ENCODE peak calls at places on chromosomes 13 and 19, in seven cellular contexts. One of them, this sample, is unnamed.

GRCh38 chr19:18683109-18683954 is at the start of gene CRTC1:
- DNase-seq in A549: peak; percentile 83
- DNase-seq in H1: peak; percentile 91
- DNase-seq in IMR-90: peak; percentile 79
- DNase-seq in K562: peak; percentile 100
- DNase-seq in HepG2: peak; percentile 66
- DNase-seq in GM12878: peak; percentile 39
- DNase-seq in this sample: peak; percentile 99

GRCh38 chr13:40995997-40996396 is 23.1 kb downstream of the ELF1 start:
- DNase-seq in A549: no peak
- DNase-seq in H1: no peak
- DNase-seq in IMR-90: no peak
- DNase-seq in K562: no peak
- DNase-seq in HepG2: no peak
- DNase-seq in GM12878: no peak
- DNase-seq in this sample: no peak

GRCh38 chr19:48926909-48927308 is 6.6 kb upstream of the DHDH start:
- DNase-seq in A549: peak; percentile 65
- DNase-seq in H1: no peak
- DNase-seq in IMR-90: peak; percentile 99
- DNase-seq in K562: peak; percentile 53
- DNase-seq in HepG2: no peak
- DNase-seq in GM12878: no peak
- DNase-seq in this sample: no peak

GRCh38 chr13:51576754-51577153 is 7.5 kb upstream of the WDFY2 start:
- DNase-seq in A549: no peak
- DNase-seq in H1: no peak
- DNase-seq in IMR-90: no peak
- DNase-seq in K562: no peak
- DNase-seq in HepG2: no peak
- DNase-seq in GM12878: no peak
- DNase-seq in this sample: no peak

GRCh38 chr13:112693831-112694497 is 4.1 kb downstream of the ATP11A start:
- DNase-seq in A549: no peak
- DNase-seq in H1: no peak
- DNase-seq in IMR-90: peak; percentile 90
- DNase-seq in K562: no peak
- DNase-seq in HepG2: no peak
- DNase-seq in GM12878: no peak
- DNase-seq in this sample: no peak

GRCh38 chr19:37931941-37932655 is 25.1 kb downstream of the SIPA1L3 start:
- DNase-seq in A549: peak; percentile 97
- DNase-seq in H1: peak; percentile 78
- DNase-seq in IMR-90: peak; percentile 78
- DNase-seq in K562: no peak
- DNase-seq in HepG2: peak; percentile 84
- DNase-seq in GM12878: no peak
- DNase-seq in this sample: no peak

GRCh38 chr19:13881692-13882418 is 4.9 kb downstream of the NANOS3 start:
- DNase-seq in A549: no peak
- DNase-seq in H1: no peak
- DNase-seq in IMR-90: peak; percentile 39
- DNase-seq in K562: no peak
- DNase-seq in HepG2: no peak
- DNase-seq in GM12878: no peak
- DNase-seq in this sample: no peak

GRCh38 chr13:46739447-46740125 is 57.4 kb downstream of the ESD start:
- DNase-seq in A549: no peak
- DNase-seq in H1: no peak
- DNase-seq in IMR-90: no peak
- DNase-seq in K562: no peak
- DNase-seq in HepG2: no peak
- DNase-seq in GM12878: no peak
- DNase-seq in this sample: no peak

GRCh38 chr19:15173746-15174404 is 26.9 kb downstream of the NOTCH3 start:
- DNase-seq in A549: no peak
- DNase-seq in H1: no peak
- DNase-seq in IMR-90: no peak
- DNase-seq in K562: peak; percentile 24
- DNase-seq in HepG2: peak; percentile 40
- DNase-seq in GM12878: no peak
- DNase-seq in this sample: no peak

GRCh38 chr13:49292742-49293498 is 45.2 kb downstream of the CDADC1 start:
- DNase-seq in A549: no peak
- DNase-seq in H1: no peak
- DNase-seq in IMR-90: peak; percentile 96
- DNase-seq in K562: peak; percentile 26
- DNase-seq in HepG2: no peak
- DNase-seq in GM12878: no peak
- DNase-seq in this sample: peak; percentile 49

GRCh38 chr13:29858231-29858630 is 7.8 kb upstream of the UBL3 start:
- DNase-seq in A549: no peak
- DNase-seq in H1: no peak
- DNase-seq in IMR-90: no peak
- DNase-seq in K562: no peak
- DNase-seq in HepG2: no peak
- DNase-seq in GM12878: no peak
- DNase-seq in this sample: no peak

GRCh38 chr13:112032186-112032835 is 34.6 kb upstream of the SOX1 start:
- DNase-seq in A549: no peak
- DNase-seq in H1: no peak
- DNase-seq in IMR-90: peak; percentile 1
- DNase-seq in K562: no peak
- DNase-seq in HepG2: no peak
- DNase-seq in GM12878: no peak
- DNase-seq in this sample: no peak

GRCh38 chr13:94595006-94595942 is 678 bp downstream of the TGDS start:
- DNase-seq in A549: peak; percentile 11
- DNase-seq in H1: no peak
- DNase-seq in IMR-90: peak; percentile 30
- DNase-seq in K562: peak; percentile 14
- DNase-seq in HepG2: no peak
- DNase-seq in GM12878: no peak
- DNase-seq in this sample: peak; percentile 29

GRCh38 chr19:13887529-13887928 is 10.6 kb downstream of the NANOS3 start:
- DNase-seq in A549: no peak
- DNase-seq in H1: no peak
- DNase-seq in IMR-90: peak; percentile 15
- DNase-seq in K562: no peak
- DNase-seq in HepG2: no peak
- DNase-seq in GM12878: no peak
- DNase-seq in this sample: no peak

GRCh38 chr19:7227735-7228134 is 66.5 kb downstream of the INSR start:
- DNase-seq in A549: no peak
- DNase-seq in H1: no peak
- DNase-seq in IMR-90: no peak
- DNase-seq in K562: no peak
- DNase-seq in HepG2: no peak
- DNase-seq in GM12878: no peak
- DNase-seq in this sample: no peak

DNA sequence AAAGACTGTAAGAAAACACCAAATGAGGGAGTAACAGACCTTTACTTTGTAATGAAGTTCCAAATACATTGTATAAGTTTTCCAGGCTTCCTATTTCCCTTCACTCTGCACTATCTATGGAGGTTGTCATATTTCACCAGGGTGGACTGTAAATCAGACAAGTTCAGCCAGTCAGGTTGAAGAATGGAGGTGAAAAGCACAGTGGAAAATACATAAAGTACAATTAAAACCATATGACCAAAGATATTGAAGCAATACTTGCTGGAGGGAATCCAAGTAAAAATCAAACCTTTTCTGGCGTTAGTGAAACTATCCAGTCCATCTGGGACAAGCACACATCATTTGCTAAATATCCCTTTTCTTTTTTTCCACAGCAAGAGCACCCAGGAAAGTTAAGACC is 3.2 kb downstream of the LHFPL6 start:
- DNase-seq in A549: no peak
- DNase-seq in H1: no peak
- DNase-seq in IMR-90: peak; percentile 33
- DNase-seq in K562: no peak
- DNase-seq in HepG2: no peak
- DNase-seq in GM12878: no peak
- DNase-seq in this sample: peak; percentile 20
- H3K27ac ChIP-seq in A549: no peak overlapping the region
- H3K27ac ChIP-seq in H1: no peak overlapping the region
- H3K27ac ChIP-seq in IMR-90: no peak overlapping the region
- H3K27ac ChIP-seq in K562: no peak overlapping the region
- H3K27ac ChIP-seq in HepG2: no peak overlapping the region
- H3K27ac ChIP-seq in GM12878: no peak overlapping the region
- H3K27ac ChIP-seq in this sample: peak overlapping the region; percentile 79

DNA sequence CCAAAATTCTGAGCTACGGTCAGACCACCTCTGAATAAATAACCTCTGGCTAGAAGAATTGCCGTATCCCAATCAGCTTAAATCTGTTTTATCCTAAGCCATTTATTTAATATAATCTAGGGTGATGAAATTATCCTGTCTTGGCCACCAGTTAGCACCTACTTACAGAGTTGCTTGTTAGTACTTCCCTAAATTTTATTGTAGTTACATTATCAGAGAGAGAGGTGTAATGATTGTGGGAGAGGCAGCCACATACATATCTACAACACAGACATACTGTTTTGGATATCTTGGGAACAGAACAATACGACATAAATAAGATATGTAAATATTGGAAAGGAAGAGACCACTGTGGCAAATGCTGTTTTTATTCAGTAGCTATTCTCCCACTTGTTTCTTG is 30.9 kb downstream of the PDS5B start:
- DNase-seq in A549: no peak
- DNase-seq in H1: no peak
- DNase-seq in IMR-90: no peak
- DNase-seq in K562: no peak
- DNase-seq in HepG2: no peak
- DNase-seq in GM12878: no peak
- DNase-seq in this sample: no peak
- TF ChIP-seq USF2 in A549: no peak
- TF ChIP-seq USF2 in H1: no peak
- TF ChIP-seq USF2 in IMR-90: no peak
- TF ChIP-seq USF2 in K562: no peak
- TF ChIP-seq USF2 in HepG2: no peak
- TF ChIP-seq USF2 in GM12878: no peak
- TF ChIP-seq USF2 in this sample: no peak

GRCh38 chr13:75766636-75767035 is 130.5 kb downstream of the LMO7 start:
- DNase-seq in A549: no peak
- DNase-seq in H1: no peak
- DNase-seq in IMR-90: no peak
- DNase-seq in K562: no peak
- DNase-seq in HepG2: no peak
- DNase-seq in GM12878: no peak
- DNase-seq in this sample: no peak
- H3K27ac ChIP-seq in A549: no peak overlapping the region
- H3K27ac ChIP-seq in H1: no peak overlapping the region
- H3K27ac ChIP-seq in IMR-90: no peak overlapping the region
- H3K27ac ChIP-seq in K562: no peak overlapping the region
- H3K27ac ChIP-seq in HepG2: no peak overlapping the region
- H3K27ac ChIP-seq in GM12878: no peak overlapping the region
- H3K27ac ChIP-seq in this sample: peak overlapping the region; percentile 22

GRCh38 chr13:73171926-73172325 is 113.1 kb downstream of the KLF5 start:
- DNase-seq in A549: no peak
- DNase-seq in H1: no peak
- DNase-seq in IMR-90: peak; percentile 46
- DNase-seq in K562: no peak
- DNase-seq in HepG2: no peak
- DNase-seq in GM12878: no peak
- DNase-seq in this sample: no peak
- TF ChIP-seq USF2 in A549: no peak
- TF ChIP-seq USF2 in H1: no peak
- TF ChIP-seq USF2 in IMR-90: no peak
- TF ChIP-seq USF2 in K562: no peak
- TF ChIP-seq USF2 in HepG2: no peak
- TF ChIP-seq USF2 in GM12878: no peak
- TF ChIP-seq USF2 in this sample: no peak

DNA sequence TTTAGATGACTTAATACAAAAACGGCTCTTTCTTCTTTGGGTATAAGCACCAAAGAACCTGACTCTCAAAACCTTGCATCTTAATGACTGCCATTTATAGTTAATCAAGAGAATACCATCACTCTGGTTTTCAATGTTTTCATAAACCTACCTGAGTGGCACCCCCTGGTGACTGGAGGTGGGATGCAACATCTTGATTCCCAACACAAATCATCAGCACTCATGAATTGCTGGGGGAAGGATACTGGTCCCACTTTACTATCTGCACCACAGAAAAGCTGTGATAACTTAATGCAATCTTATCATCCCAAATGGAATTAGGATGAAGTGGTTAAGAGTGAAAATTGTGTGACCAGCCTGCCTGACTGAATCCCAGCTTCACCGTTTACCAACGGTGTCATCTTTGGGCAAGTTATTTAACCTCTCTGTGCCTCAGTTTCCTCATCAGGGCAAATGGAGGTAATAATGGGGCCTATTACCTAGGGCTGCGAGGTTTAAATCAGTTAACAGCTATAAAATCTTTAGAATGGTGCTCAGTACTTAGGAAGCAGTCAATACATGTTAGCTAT is 366.4 kb downstream of the KLF12 start:
- DNase-seq in A549: no peak
- DNase-seq in H1: no peak
- DNase-seq in IMR-90: no peak
- DNase-seq in K562: peak; percentile 5
- DNase-seq in HepG2: peak; percentile 9
- DNase-seq in GM12878: no peak
- DNase-seq in this sample: peak; percentile 22
- H3K27ac ChIP-seq in A549: no peak overlapping the region
- H3K27ac ChIP-seq in H1: no peak overlapping the region
- H3K27ac ChIP-seq in IMR-90: no peak overlapping the region
- H3K27ac ChIP-seq in K562: no peak overlapping the region
- H3K27ac ChIP-seq in HepG2: no peak overlapping the region
- H3K27ac ChIP-seq in GM12878: no peak overlapping the region
- H3K27ac ChIP-seq in this sample: no peak overlapping the region